ENCODE peak calls at places on chromosomes 1 and 21, in four cellular contexts. One of them, this sample, is unnamed.

GRCh38 chr1:177646757-177647730 is 322.8 kb downstream of the SEC16B start:
- DNase-seq in K562: no peak
- DNase-seq in HL-60: no peak
- DNase-seq in GM12878: peak; percentile 12
- DNase-seq in this sample: no peak

GRCh38 chr1:84689514-84690396 is 506 bp downstream of the SSX2IP start:
- DNase-seq in K562: peak; percentile 37
- DNase-seq in HL-60: peak; percentile 62
- DNase-seq in GM12878: no peak
- DNase-seq in this sample: no peak

GRCh38 chr1:228494391-228494790 is 7.2 kb downstream of the RNF187 start:
- DNase-seq in K562: no peak
- DNase-seq in HL-60: no peak
- DNase-seq in GM12878: no peak
- DNase-seq in this sample: no peak

GRCh38 chr1:235460768-235461167 is 43.5 kb downstream of the B3GALNT2 start:
- DNase-seq in K562: no peak
- DNase-seq in HL-60: no peak
- DNase-seq in GM12878: no peak
- DNase-seq in this sample: no peak

GRCh38 chr1:165828103-165828558 is 717 bp downstream of the UCK2 start:
- DNase-seq in K562: peak; percentile 82
- DNase-seq in HL-60: peak; percentile 68
- DNase-seq in GM12878: no peak
- DNase-seq in this sample: peak; percentile 56

GRCh38 chr1:221268295-221268694 is 389.1 kb downstream of the HLX start:
- DNase-seq in K562: no peak
- DNase-seq in HL-60: no peak
- DNase-seq in GM12878: no peak
- DNase-seq in this sample: no peak

GRCh38 chr1:29186707-29187106 is 5.0 kb upstream of the SRSF4 start:
- DNase-seq in K562: no peak
- DNase-seq in HL-60: no peak
- DNase-seq in GM12878: no peak
- DNase-seq in this sample: no peak

GRCh38 chr1:226649780-226650179 is 89.3 kb downstream of the ITPKB start:
- DNase-seq in K562: no peak
- DNase-seq in HL-60: no peak
- DNase-seq in GM12878: no peak
- DNase-seq in this sample: no peak

DNA sequence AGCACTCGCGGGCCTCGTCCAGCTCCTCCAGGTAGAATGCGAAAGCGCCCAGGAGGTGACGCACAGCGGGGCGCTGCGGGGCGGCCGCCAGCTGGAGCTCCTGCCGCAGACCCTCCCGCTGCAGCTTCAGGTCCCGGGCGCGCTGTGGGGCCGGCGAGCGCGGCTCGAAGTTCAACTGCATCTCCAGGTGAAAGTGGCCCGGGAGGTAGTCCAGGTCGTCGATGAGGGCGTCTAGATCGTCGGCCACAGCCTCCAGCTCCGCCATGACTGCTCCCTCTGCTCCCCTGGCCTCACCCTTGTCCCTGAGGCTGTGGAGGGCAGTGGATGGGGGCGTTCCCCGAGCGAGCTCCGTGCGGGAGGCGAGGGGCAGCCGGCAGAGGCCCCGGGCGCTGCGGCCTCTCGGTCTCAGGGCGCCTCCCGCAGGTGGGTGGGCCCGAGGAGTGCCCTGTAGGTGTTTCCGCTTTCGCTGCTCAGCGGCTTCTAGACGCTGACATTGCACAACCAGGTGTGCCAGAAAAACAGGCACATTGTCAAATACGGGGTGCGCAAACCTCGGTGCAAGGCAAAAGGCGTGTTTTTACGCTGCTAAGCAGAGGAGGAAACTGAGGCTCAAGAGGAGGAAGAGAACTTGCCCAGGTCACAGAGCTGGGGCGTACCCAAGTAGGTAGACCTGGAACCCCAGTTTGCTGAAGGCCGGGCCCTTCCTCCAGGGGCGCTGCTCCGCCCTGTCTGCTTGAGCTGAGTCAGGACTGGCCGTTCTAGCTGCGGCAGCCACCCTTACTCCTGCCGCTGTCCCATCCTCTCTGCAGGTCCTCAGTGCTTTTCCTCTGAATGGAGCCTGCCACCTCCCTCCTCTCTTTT is at the start of gene TTC22:
- DNase-seq in K562: peak; percentile 71
- DNase-seq in HL-60: peak; percentile 71
- DNase-seq in GM12878: peak; percentile 35
- DNase-seq in this sample: peak; percentile 73
- TF ChIP-seq SPI1 in K562: no peak
- TF ChIP-seq SPI1 in HL-60: no peak
- TF ChIP-seq SPI1 in GM12878: no peak
- TF ChIP-seq SPI1 in this sample: no peak

GRCh38 chr1:10779841-10780240 is 16.6 kb downstream of the CASZ1 start:
- DNase-seq in K562: no peak
- DNase-seq in HL-60: no peak
- DNase-seq in GM12878: no peak
- DNase-seq in this sample: no peak
- TF ChIP-seq SPI1 in K562: no peak
- TF ChIP-seq SPI1 in HL-60: peak; percentile 39
- TF ChIP-seq SPI1 in GM12878: no peak
- TF ChIP-seq SPI1 in this sample: no peak

DNA sequence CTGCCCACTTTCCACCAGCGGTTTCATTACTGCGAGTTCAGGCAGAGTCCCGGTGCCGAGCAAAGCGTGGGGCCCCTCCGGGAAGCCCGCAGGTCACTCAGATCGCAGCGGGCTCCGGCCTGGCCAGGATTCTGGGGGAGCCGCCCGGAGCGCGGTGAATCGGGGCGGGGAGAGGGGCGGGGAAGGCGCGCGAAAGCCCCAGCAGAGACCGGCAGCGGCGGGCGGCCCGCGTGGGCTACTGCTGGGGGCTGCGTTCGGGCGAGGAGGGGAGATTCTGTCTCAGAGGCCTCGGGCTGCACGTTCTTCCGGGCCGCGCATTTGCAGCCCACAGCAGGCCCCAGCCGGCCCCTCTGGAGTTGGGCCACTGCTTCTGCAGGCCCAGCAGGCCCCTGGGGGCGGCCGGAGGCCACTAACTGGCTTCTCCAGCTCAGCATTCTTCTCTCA is 64.7 kb downstream of the SCCPDH start:
- DNase-seq in K562: no peak
- DNase-seq in HL-60: no peak
- DNase-seq in GM12878: no peak
- DNase-seq in this sample: no peak
- TF ChIP-seq SPI1 in K562: no peak
- TF ChIP-seq SPI1 in HL-60: no peak
- TF ChIP-seq SPI1 in GM12878: no peak
- TF ChIP-seq SPI1 in this sample: no peak

GRCh38 chr21:42160950-42161225 is 58.1 kb upstream of the ABCG1 start:
- DNase-seq in K562: no peak
- DNase-seq in HL-60: no peak
- DNase-seq in GM12878: no peak
- DNase-seq in this sample: no peak

GRCh38 chr21:42162831-42163510 is 56.0 kb upstream of the ABCG1 start:
- DNase-seq in K562: no peak
- DNase-seq in HL-60: no peak
- DNase-seq in GM12878: no peak
- DNase-seq in this sample: no peak

GRCh38 chr21:42161401-42161956 is 57.5 kb upstream of the ABCG1 start:
- DNase-seq in K562: no peak
- DNase-seq in HL-60: no peak
- DNase-seq in GM12878: no peak
- DNase-seq in this sample: no peak

GRCh38 chr21:42163511-42163863 is 55.5 kb upstream of the ABCG1 start:
- DNase-seq in K562: no peak
- DNase-seq in HL-60: no peak
- DNase-seq in GM12878: no peak
- DNase-seq in this sample: no peak

GRCh38 chr21:42161957-42162681 is 56.8 kb upstream of the ABCG1 start:
- DNase-seq in K562: no peak
- DNase-seq in HL-60: peak; percentile 33
- DNase-seq in GM12878: no peak
- DNase-seq in this sample: no peak
- TF ChIP-seq SPI1 in K562: no peak
- TF ChIP-seq SPI1 in HL-60: peak; percentile 85
- TF ChIP-seq SPI1 in GM12878: peak; percentile 39
- TF ChIP-seq SPI1 in this sample: no peak

GRCh38 chr1:36207339-36207738 is 16.9 kb upstream of the THRAP3 start:
- DNase-seq in K562: no peak
- DNase-seq in HL-60: no peak
- DNase-seq in GM12878: no peak
- DNase-seq in this sample: peak; percentile 44
- TF ChIP-seq SPI1 in K562: no peak
- TF ChIP-seq SPI1 in HL-60: no peak
- TF ChIP-seq SPI1 in GM12878: no peak
- TF ChIP-seq SPI1 in this sample: no peak

GRCh38 chr1:173303984-173304383 is 96.9 kb upstream of the TNFSF4 start:
- DNase-seq in K562: no peak
- DNase-seq in HL-60: no peak
- DNase-seq in GM12878: no peak
- DNase-seq in this sample: no peak

GRCh38 chr1:173304529-173305227 is 97.5 kb upstream of the TNFSF4 start:
- DNase-seq in K562: no peak
- DNase-seq in HL-60: no peak
- DNase-seq in GM12878: no peak
- DNase-seq in this sample: no peak

GRCh38 chr1:173301507-173301906 is 94.4 kb upstream of the TNFSF4 start:
- DNase-seq in K562: peak; percentile 28
- DNase-seq in HL-60: no peak
- DNase-seq in GM12878: no peak
- DNase-seq in this sample: no peak

GRCh38 chr1:173302366-173302765 is 95.2 kb upstream of the TNFSF4 start:
- DNase-seq in K562: peak; percentile 22
- DNase-seq in HL-60: no peak
- DNase-seq in GM12878: no peak
- DNase-seq in this sample: no peak

DNA sequence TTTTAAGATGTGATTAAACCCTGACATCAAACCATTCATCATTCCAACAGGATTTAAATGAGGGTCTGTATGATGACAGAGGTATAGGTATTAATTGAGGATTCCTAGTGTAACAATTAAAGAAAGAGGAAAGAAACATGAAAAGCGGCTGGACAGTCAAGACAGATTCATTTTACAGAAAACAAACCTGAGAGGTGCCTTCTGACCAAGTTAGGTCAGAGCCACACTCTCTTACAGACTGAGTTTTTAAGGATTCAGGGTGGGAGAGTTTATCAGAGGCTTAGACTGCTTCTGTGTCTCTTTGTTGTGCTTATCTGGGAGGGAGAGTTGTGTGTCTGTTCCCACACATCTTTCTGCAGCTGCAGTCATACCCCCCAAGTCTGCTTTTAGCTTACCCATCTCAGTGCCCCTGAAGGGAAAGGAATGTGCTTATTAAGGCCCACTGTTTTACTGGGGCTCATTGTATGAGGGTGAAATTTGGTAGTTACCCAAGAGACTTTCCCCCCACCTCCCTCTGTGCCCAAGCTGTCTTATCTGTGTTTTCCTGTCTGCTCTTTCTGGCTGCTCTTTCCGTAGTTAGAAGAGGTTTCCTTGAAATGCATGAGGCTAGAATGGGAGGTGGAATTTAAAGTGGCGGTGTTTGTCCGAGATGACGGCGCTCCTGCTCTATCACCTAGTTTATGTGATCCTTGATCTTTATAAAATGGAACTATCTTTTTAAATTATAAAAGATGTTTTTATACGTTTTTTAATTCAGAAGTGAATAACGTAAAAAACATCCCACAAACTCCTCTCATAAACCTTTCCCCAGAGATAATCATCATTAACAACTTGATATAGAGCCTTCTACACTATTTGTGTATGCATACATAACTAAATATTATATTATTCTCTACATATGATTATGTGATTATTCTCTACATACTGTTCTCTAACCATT is 96.0 kb upstream of the TNFSF4 start:
- DNase-seq in K562: peak; percentile 46
- DNase-seq in HL-60: no peak
- DNase-seq in GM12878: no peak
- DNase-seq in this sample: no peak
- TF ChIP-seq SPI1 in K562: no peak
- TF ChIP-seq SPI1 in HL-60: no peak
- TF ChIP-seq SPI1 in GM12878: no peak
- TF ChIP-seq SPI1 in this sample: no peak

GRCh38 chr1:153447498-153448170 is 12.8 kb downstream of the S100A7 start:
- DNase-seq in K562: no peak
- DNase-seq in HL-60: no peak
- DNase-seq in GM12878: no peak
- DNase-seq in this sample: no peak
- TF ChIP-seq SPI1 in K562: no peak
- TF ChIP-seq SPI1 in HL-60: no peak
- TF ChIP-seq SPI1 in GM12878: no peak
- TF ChIP-seq SPI1 in this sample: no peak